ENCODE peak calls at places on chromosomes 4 and X, in ten cellular contexts. K is fibroblast of pulmonary artery; G is astrocyte of the cerebellum; N is tibial artery; M is CD8-positive, alpha-beta T cell; C is AG04450; Z is psoas muscle; U is fibroblast of mammary gland; B is GM13977; O is upper lobe of left lung. E is an unnamed sample.

GRCh38 chrX:72396117-72396516 is 90.4 kb upstream of the CITED1 start:
- DNase-seq in K (no peak), G (no peak), N (no peak), M (no peak), C (no peak), Z (no peak), U (no peak), B (no peak), O (no peak), E (no peak)

GRCh38 chr4:185800266-185800945 is 11.6 kb downstream of the SORBS2 start:
- DNase-seq in K (no peak), G (no peak), N (no peak), M (no peak), C (no peak), Z (no peak), U (no peak), B (no peak), O (no peak), E (no peak)

GRCh38 chrX:129665916-129666644 is 11.3 kb upstream of the APLN start:
- DNase-seq in K (peak), G (peak), N (peak), M (no peak), C (peak), Z (no peak), U (peak), B (no peak), O (no peak), E (peak)

GRCh38 chrX:2863646-2864045 is 34.9 kb downstream of the GYG2 start:
- DNase-seq in K (no peak), G (no peak), N (no peak), M (no peak), C (no peak), Z (no peak), U (no peak), B (no peak), O (no peak), E (no peak)

GRCh38 chrX:136689441-136689840 is 41.5 kb downstream of the CD40LG start:
- DNase-seq in K (peak), G (peak), N (no peak), M (no peak), C (no peak), Z (no peak), U (no peak), B (no peak), O (no peak), E (no peak)

GRCh38 chrX:2640436-2641150 is 50.5 kb upstream of the CD99 start:
- DNase-seq in K (peak), G (peak), N (no peak), M (no peak), C (no peak), Z (no peak), U (no peak), B (no peak), O (no peak), E (no peak)

GRCh38 chr4:171601091-171601490 is 212.1 kb upstream of the GALNTL6 start:
- DNase-seq in K (no peak), G (no peak), N (no peak), M (no peak), C (no peak), Z (no peak), U (no peak), B (no peak), O (no peak), E (no peak)

GRCh38 chr4:70721747-70722146 is at the start of gene RUFY3:
- DNase-seq in K (peak), G (peak), N (peak), M (no peak), C (peak), Z (peak), U (peak), B (no peak), O (no peak), E (no peak)

GRCh38 chrX:22634751-22635150 is 362.0 kb downstream of the CBLL2 start:
- DNase-seq in K (peak), G (no peak), N (no peak), M (no peak), C (no peak), Z (no peak), U (no peak), B (no peak), O (no peak), E (no peak)

GRCh38 chrX:18424482-18425198 is 768 bp upstream of the CDKL5 start:
- DNase-seq in K (peak), G (no peak), N (no peak), M (peak), C (peak), Z (no peak), U (peak), B (peak), O (peak), E (no peak)

GRCh38 chr4:7201351-7202305 is 9.3 kb downstream of the SORCS2 start:
- DNase-seq in K (no peak), G (no peak), N (peak), M (no peak), C (no peak), Z (no peak), U (peak), B (no peak), O (peak), E (no peak)

GRCh38 chrX:130282151-130282550 is 13.5 kb upstream of the ZNF280C start:
- DNase-seq in K (no peak), G (no peak), N (no peak), M (no peak), C (no peak), Z (no peak), U (no peak), B (no peak), O (no peak), E (no peak)

GRCh38 chr4:3879681-3880594 is 113.8 kb downstream of the ADRA2C start:
- DNase-seq in K (no peak), G (no peak), N (no peak), M (no peak), C (no peak), Z (no peak), U (no peak), B (peak), O (no peak), E (no peak)

GRCh38 chrX:1244164-1245076 is 24.2 kb upstream of the CSF2RA start:
- DNase-seq in K (no peak), G (no peak), N (no peak), M (no peak), C (no peak), Z (no peak), U (no peak), B (peak), O (no peak), E (no peak)

GRCh38 chr4:10098770-10099139 is 17.8 kb downstream of the WDR1 start:
- DNase-seq in K (peak), G (no peak), N (no peak), M (peak), C (no peak), Z (no peak), U (peak), B (no peak), O (no peak), E (peak)

GRCh38 chr4:87734084-87734483 is 65.3 kb upstream of the IBSP start:
- DNase-seq in K (no peak), G (no peak), N (no peak), M (no peak), C (no peak), Z (no peak), U (no peak), B (no peak), O (no peak), E (no peak)

DNA sequence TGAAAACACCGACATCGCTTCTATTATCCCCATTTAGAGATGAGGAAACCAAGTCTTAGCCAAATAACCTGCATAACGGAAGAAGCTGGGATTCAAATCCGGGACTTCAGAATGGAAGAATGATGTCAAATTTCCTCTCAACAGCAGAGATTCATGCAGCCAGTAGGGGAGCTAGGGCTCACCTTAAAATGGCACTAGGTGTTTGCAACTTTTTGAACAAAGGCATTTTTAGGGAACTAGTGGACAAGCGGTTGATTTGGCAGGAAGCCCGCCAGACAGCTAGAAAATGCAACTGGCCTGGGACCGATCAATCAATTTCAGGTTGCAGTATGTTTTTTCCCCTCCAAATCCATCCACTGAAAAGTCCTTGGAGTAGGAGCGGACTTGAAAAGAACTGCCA is 224.2 kb downstream of the PTTG2 start:
- DNase-seq in K (no peak), G (no peak), N (no peak), M (no peak), C (no peak), Z (no peak), U (no peak), B (no peak), O (no peak), E (no peak)
- TF ChIP-seq CTCF in K (peak), G (peak), N (no peak), M (no peak), C (peak), Z (no peak), U (peak), B (peak), O (no peak), E (peak)

GRCh38 chr4:92064574-92064973 is 239.2 kb upstream of the GRID2 start:
- DNase-seq in K (no peak), G (no peak), N (no peak), M (no peak), C (no peak), Z (no peak), U (no peak), B (no peak), O (no peak), E (no peak)

GRCh38 chr4:92059615-92060014 is 244.2 kb upstream of the GRID2 start:
- DNase-seq in K (no peak), G (no peak), N (no peak), M (no peak), C (no peak), Z (no peak), U (no peak), B (no peak), O (no peak), E (no peak)

DNA sequence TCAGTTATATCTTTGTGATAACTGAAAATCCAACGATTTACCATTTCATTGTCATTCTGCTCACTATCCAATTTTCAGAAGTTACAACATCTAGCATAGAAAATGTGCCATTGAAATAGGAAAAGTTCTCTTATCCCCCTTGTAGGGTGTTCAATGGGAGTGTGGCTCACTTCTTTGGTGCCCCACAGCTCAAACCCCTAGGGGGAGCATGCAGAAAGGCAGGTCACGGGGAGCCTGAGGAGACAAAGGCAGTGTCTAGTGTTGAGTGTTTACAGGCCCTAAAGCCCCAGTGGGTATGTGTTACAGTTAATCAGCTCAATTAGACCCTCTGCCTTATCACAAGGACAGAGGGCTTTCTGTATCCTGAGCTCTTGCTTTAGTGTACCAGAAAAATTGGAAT is 243.4 kb upstream of the GRID2 start:
- DNase-seq in K (no peak), G (no peak), N (no peak), M (no peak), C (no peak), Z (no peak), U (no peak), B (no peak), O (no peak), E (no peak)
- TF ChIP-seq CTCF in K (no peak), G (no peak), N (no peak), M (no peak), C (no peak), Z (no peak), U (no peak), B (no peak), O (no peak), E (no peak)

GRCh38 chr4:22574880-22575279 is 59.0 kb upstream of the ADGRA3 start:
- DNase-seq in K (no peak), G (no peak), N (no peak), M (no peak), C (no peak), Z (no peak), U (no peak), B (no peak), O (no peak), E (no peak)
- TF ChIP-seq CTCF in K (no peak), G (no peak), N (no peak), M (no peak), C (no peak), Z (no peak), U (no peak), B (no peak), O (no peak), E (no peak)

GRCh38 chr4:184732126-184732525 is 1.8 kb downstream of the CENPU start:
- DNase-seq in K (no peak), G (no peak), N (no peak), M (no peak), C (no peak), Z (no peak), U (peak), B (no peak), O (peak), E (peak)

GRCh38 chr4:184734758-184735157 is 862 bp upstream of the CENPU start:
- DNase-seq in K (no peak), G (no peak), N (no peak), M (no peak), C (no peak), Z (no peak), U (no peak), B (no peak), O (no peak), E (no peak)

GRCh38 chr4:184728858-184729257 is 5.0 kb downstream of the CENPU start:
- DNase-seq in K (peak), G (peak), N (no peak), M (no peak), C (no peak), Z (no peak), U (peak), B (no peak), O (no peak), E (peak)

GRCh38 chr4:184731056-184731455 is 2.8 kb downstream of the CENPU start:
- DNase-seq in K (no peak), G (no peak), N (no peak), M (no peak), C (no peak), Z (no peak), U (no peak), B (no peak), O (no peak), E (no peak)

GRCh38 chr4:184733654-184734524 is at the start of gene CENPU:
- DNase-seq in K (peak), G (peak), N (peak), M (peak), C (peak), Z (peak), U (peak), B (peak), O (peak), E (peak)
- TF ChIP-seq CTCF in K (no peak), G (no peak), N (no peak), M (no peak), C (no peak), Z (no peak), U (no peak), B (no peak), O (no peak), E (no peak)

GRCh38 chr4:94333864-94334263 is 8.8 kb downstream of the HPGDS start:
- DNase-seq in K (no peak), G (no peak), N (no peak), M (no peak), C (no peak), Z (no peak), U (no peak), B (no peak), O (no peak), E (no peak)
- TF ChIP-seq CTCF in K (no peak), G (no peak), N (no peak), M (no peak), C (no peak), Z (no peak), U (no peak), B (no peak), O (no peak), E (no peak)

DNA sequence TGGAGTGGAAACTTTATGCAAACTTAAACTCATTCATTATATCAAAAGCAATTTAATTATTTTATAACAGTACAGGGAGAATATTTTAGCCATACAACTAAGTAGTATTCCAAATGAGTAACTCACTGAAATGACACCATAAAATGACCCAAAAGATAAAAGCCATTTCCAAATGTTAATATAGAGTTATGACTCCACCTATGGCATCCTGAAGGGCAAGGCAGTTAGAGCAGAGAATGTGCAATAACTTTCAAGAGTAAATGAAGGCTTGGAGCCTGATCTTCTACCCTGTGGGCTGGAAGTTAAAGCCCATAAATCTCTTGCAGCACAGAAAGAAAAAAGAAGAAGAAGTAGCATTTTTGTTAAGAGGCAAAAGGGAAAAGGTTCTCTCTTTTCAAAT is 176.2 kb upstream of the SLIT2 start:
- DNase-seq in K (peak), G (no peak), N (no peak), M (no peak), C (no peak), Z (no peak), U (peak), B (no peak), O (no peak), E (no peak)
- TF ChIP-seq CTCF in K (peak), G (no peak), N (no peak), M (no peak), C (no peak), Z (no peak), U (no peak), B (no peak), O (no peak), E (no peak)

DNA sequence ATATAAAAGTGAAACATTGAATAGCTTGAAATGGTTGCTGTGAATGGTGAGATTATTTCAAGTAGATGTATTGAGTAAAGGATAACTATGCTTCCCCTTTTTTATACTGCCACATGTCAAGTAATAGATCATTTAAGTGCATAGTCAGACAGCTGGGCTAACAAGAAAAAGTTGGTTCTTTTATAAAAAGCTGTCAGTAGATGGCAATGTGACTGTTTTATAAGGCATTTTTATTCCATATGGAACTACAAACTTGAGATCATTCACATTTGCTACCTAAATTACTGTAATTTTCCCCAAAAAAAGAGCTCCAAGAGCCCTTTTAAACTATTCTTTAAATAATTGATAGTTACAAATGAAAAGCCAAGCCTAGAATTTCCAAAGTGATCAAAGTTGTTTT is 831.0 kb downstream of the C4orf33 start:
- DNase-seq in K (peak), G (no peak), N (no peak), M (no peak), C (no peak), Z (no peak), U (peak), B (no peak), O (no peak), E (peak)
- TF ChIP-seq CTCF in K (no peak), G (no peak), N (no peak), M (no peak), C (no peak), Z (no peak), U (peak), B (peak), O (no peak), E (peak)

GRCh38 chr4:73864365-73864764 is 4.8 kb upstream of the CXCL1 start:
- DNase-seq in K (no peak), G (no peak), N (no peak), M (no peak), C (no peak), Z (no peak), U (no peak), B (peak), O (no peak), E (peak)
- TF ChIP-seq CTCF in K (peak), G (peak), N (no peak), M (no peak), C (peak), Z (peak), U (peak), B (peak), O (no peak), E (peak)

GRCh38 chrX:82219129-82219528 is 1017.2 kb downstream of the SH3BGRL start:
- DNase-seq in K (no peak), G (no peak), N (no peak), M (no peak), C (no peak), Z (no peak), U (no peak), B (no peak), O (no peak), E (no peak)

DNA sequence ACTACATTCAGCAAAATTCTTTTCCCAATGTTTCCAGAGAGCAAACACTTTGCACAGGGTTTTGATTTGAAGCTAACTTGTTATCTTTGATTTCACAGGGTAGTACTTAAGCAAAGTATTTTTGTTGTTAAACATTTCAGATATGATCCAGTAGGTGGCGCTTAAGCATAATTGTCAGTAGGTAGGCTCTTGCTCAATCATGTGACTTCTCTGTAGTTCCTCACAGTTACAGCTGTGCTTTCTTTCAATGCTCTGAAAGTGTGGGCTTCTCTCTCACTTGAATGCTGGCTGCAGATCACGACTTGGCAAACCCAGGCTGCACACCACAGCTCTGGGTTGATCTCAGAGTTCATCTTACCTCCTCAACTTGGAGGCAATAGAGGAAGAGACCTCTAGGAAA is 1016.5 kb downstream of the SH3BGRL start:
- DNase-seq in K (no peak), G (no peak), N (no peak), M (no peak), C (no peak), Z (no peak), U (peak), B (peak), O (no peak), E (peak)
- TF ChIP-seq CTCF in K (no peak), G (no peak), N (peak), M (no peak), C (no peak), Z (peak), U (peak), B (peak), O (peak), E (peak)

GRCh38 chrX:117985241-117985640 is 131.4 kb downstream of the KLHL13 start:
- DNase-seq in K (no peak), G (no peak), N (no peak), M (no peak), C (no peak), Z (no peak), U (no peak), B (no peak), O (no peak), E (no peak)
- TF ChIP-seq CTCF in K (no peak), G (peak), N (no peak), M (no peak), C (peak), Z (no peak), U (peak), B (peak), O (no peak), E (no peak)

E was measured in MCF 10A.